ENCODE peak calls at places on chromosomes 11 and 22, in seven cellular contexts. Z, S, M, G, V, B and I are unnamed samples. For H3K4me1, the result is how much of the 10 kb centered on the place peaks cover.

GRCh38 chr11:83069441-83070043 is 2.2 kb downstream of the RAB30 start:
- DNase-seq in Z (no peak), S (no peak), M (no peak), G (no peak), V (no peak), B (no peak), I (no peak)

GRCh38 chr11:70029831-70030811 is 48.0 kb upstream of the ANO1 start:
- DNase-seq in Z (no peak), S (peak), M (no peak), G (no peak), V (peak), B (no peak), I (no peak)

GRCh38 chr11:73851046-73851764 is 25.4 kb downstream of the COA4 start:
- DNase-seq in Z (no peak), S (no peak), M (no peak), G (no peak), V (no peak), B (no peak), I (no peak)

GRCh38 chr11:96168623-96169022 is 174.4 kb downstream of the MAML2 start:
- DNase-seq in Z (peak), S (no peak), M (peak), G (no peak), V (no peak), B (peak), I (no peak)

GRCh38 chr11:110430267-110431211 is 791 bp downstream of the FDX1 start:
- DNase-seq in Z (peak), S (no peak), M (peak), G (peak), V (no peak), B (peak), I (no peak)

GRCh38 chr22:48574776-48575566 is 1252.7 kb downstream of the BRD1 start:
- DNase-seq in Z (peak), S (no peak), M (peak), G (no peak), V (peak), B (no peak), I (no peak)

GRCh38 chr22:20086101-20086599 is 6.1 kb downstream of the DGCR8 start:
- DNase-seq in Z (no peak), S (no peak), M (no peak), G (no peak), V (no peak), B (no peak), I (no peak)

GRCh38 chr22:20464096-20464614 is 26.5 kb upstream of the SCARF2 start:
- DNase-seq in Z (no peak), S (no peak), M (no peak), G (no peak), V (no peak), B (no peak), I (no peak)

GRCh38 chr11:46628961-46629360 is 11.6 kb downstream of the ATG13 start:
- DNase-seq in Z (no peak), S (no peak), M (no peak), G (no peak), V (peak), B (no peak), I (no peak)

GRCh38 chr11:75078233-75078632 is 18.4 kb downstream of the OR2AT4 start:
- DNase-seq in Z (no peak), S (no peak), M (no peak), G (no peak), V (no peak), B (no peak), I (no peak)

GRCh38 chr11:63485777-63486176 is 5.2 kb downstream of the PLAAT5 start:
- DNase-seq in Z (no peak), S (no peak), M (no peak), G (no peak), V (no peak), B (no peak), I (no peak)

GRCh38 chr22:35398574-35398973 is 1.4 kb upstream of the MCM5 start:
- DNase-seq in Z (no peak), S (no peak), M (no peak), G (no peak), V (no peak), B (no peak), I (no peak)

GRCh38 chr11:6572215-6572614 is 31.2 kb downstream of the RRP8 start:
- DNase-seq in Z (no peak), S (no peak), M (no peak), G (no peak), V (no peak), B (no peak), I (no peak)

GRCh38 chr11:130157111-130157510 is 2.5 kb upstream of the ST14 start:
- DNase-seq in Z (no peak), S (no peak), M (no peak), G (no peak), V (no peak), B (no peak), I (no peak)

GRCh38 chr11:17781221-17781620 is 46.6 kb downstream of the KCNC1 start:
- DNase-seq in Z (no peak), S (no peak), M (no peak), G (peak), V (no peak), B (no peak), I (no peak)

GRCh38 chr11:20668410-20668809 is 976 bp upstream of the NELL1 start:
- DNase-seq in Z (no peak), S (no peak), M (no peak), G (no peak), V (no peak), B (no peak), I (no peak)

GRCh38 chr22:50485221-50486131 is 1.2 kb upstream of the MIOX start:
- DNase-seq in Z (no peak), S (no peak), M (peak), G (peak), V (peak), B (no peak), I (no peak)

GRCh38 chr11:74370122-74370521 is 28.1 kb downstream of the PGM2L1 start:
- DNase-seq in Z (no peak), S (no peak), M (no peak), G (no peak), V (no peak), B (no peak), I (no peak)

GRCh38 chr11:88178211-88178610 is 3.0 kb upstream of the RAB38 start:
- DNase-seq in Z (no peak), S (no peak), M (no peak), G (no peak), V (no peak), B (no peak), I (no peak)

GRCh38 chr11:61890536-61891330 is 612 bp downstream of the FADS3 start:
- DNase-seq in Z (peak), S (peak), M (no peak), G (peak), V (peak), B (peak), I (peak)

GRCh38 chr22:23275751-23276150 is 95.4 kb downstream of the BCR start:
- DNase-seq in Z (no peak), S (no peak), M (no peak), G (no peak), V (no peak), B (no peak), I (no peak)

GRCh38 chr11:29310706-29311342 is 706.0 kb downstream of the KCNA4 start:
- DNase-seq in Z (no peak), S (no peak), M (no peak), G (no peak), V (no peak), B (no peak), I (no peak)

GRCh38 chr11:60098508-60098907 is 10.0 kb downstream of the MS4A2 start:
- DNase-seq in Z (peak), S (no peak), M (no peak), G (no peak), V (no peak), B (no peak), I (no peak)

DNA sequence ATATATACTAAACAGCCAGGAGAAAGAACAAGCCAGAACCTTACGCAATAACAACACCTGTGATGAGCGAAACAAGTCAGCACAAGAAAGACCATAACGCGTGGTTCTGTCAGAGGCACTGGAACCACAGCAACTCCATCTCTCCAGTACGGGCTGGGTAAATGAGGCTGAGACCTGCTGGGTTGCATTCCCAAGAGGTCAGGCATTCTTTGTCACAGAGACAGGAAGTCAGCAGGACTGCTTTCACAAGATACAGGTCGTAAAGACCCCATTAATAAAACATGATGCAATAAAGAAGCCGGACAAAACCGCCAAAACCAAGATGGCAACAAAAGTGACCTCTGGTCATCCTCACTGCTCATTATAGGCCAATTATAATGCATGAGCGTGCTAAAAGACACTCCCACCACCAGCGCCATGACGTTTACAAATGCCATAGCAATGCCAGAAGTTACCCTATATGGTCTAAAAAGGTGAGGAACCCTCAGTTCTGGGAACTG is 21.7 kb downstream of the TPST2 start:
- DNase-seq in Z (peak), S (no peak), M (peak), G (no peak), V (peak), B (no peak), I (no peak)
- H3K4me1 ChIP-seq in Z (under half), S (under half), M (under half), G (under half), V (under half), B (under half), I (half or more)

GRCh38 chr11:124152770-124153407 is 30.3 kb upstream of the OR10D3 start:
- DNase-seq in Z (no peak), S (no peak), M (no peak), G (no peak), V (no peak), B (no peak), I (no peak)
- H3K4me1 ChIP-seq in Z (under half), S (under half), M (under half), G (under half), V (under half), B (under half), I (under half)

DNA sequence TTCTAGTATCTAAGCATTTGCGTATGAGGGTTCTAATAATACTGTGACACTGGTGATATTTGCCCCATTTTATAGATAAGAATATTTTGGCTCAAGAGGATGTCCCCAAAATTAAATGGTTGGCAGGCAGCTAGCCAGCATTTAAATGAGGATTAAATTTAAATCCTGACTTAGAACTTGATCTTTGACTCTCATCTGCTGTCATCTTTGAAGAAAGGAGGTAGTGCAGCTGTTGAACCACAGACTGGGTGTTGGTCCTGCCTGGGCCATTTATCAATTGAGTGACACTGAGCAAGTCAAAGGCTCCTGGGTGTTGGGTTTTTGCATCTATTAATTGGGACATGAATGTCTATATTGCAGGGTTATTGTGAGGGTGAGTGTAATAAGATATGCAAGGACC is 112.3 kb downstream of the INSC start:
- DNase-seq in Z (no peak), S (no peak), M (no peak), G (no peak), V (no peak), B (no peak), I (no peak)
- H3K4me1 ChIP-seq in Z (under half), S (under half), M (under half), G (under half), V (under half), B (under half), I (under half)

GRCh38 chr11:122731500-122731913 is 76.0 kb downstream of the UBASH3B start:
- DNase-seq in Z (no peak), S (no peak), M (no peak), G (no peak), V (no peak), B (no peak), I (no peak)
- H3K4me1 ChIP-seq in Z (under half), S (under half), M (under half), G (under half), V (under half), B (under half), I (half or more)